ENCODE peak calls at places on chromosomes 6 and 20, in eight cellular contexts. One of them, this sample, is unnamed.

GRCh38 chr6:111129003-111129402 is 41.7 kb downstream of the SLC16A10 start:
- DNase-seq in EL: no peak
- DNase-seq in NCI-H510A: no peak
- DNase-seq in NCI-H187: no peak
- DNase-seq in omental fat pad: no peak
- DNase-seq in dorsolateral prefrontal cortex: no peak
- DNase-seq in iPS-NIHi11: no peak
- DNase-seq in RPMI8226: no peak
- DNase-seq in this sample: no peak

GRCh38 chr20:276620-277495 is 13.7 kb downstream of the C20orf96 start:
- DNase-seq in EL: no peak
- DNase-seq in NCI-H510A: no peak
- DNase-seq in NCI-H187: no peak
- DNase-seq in omental fat pad: no peak
- DNase-seq in dorsolateral prefrontal cortex: no peak
- DNase-seq in iPS-NIHi11: no peak
- DNase-seq in RPMI8226: no peak
- DNase-seq in this sample: no peak

GRCh38 chr6:170459451-170459850 is 93.7 kb downstream of the PSMB1 start:
- DNase-seq in EL: peak; percentile 75
- DNase-seq in NCI-H510A: no peak
- DNase-seq in NCI-H187: no peak
- DNase-seq in omental fat pad: no peak
- DNase-seq in dorsolateral prefrontal cortex: no peak
- DNase-seq in iPS-NIHi11: no peak
- DNase-seq in RPMI8226: peak; percentile 78
- DNase-seq in this sample: peak; percentile 74

GRCh38 chr6:104940238-104940880 is 16.5 kb upstream of the LIN28B start:
- DNase-seq in EL: no peak
- DNase-seq in NCI-H510A: no peak
- DNase-seq in NCI-H187: no peak
- DNase-seq in omental fat pad: no peak
- DNase-seq in dorsolateral prefrontal cortex: peak; percentile 54
- DNase-seq in iPS-NIHi11: peak; percentile 87
- DNase-seq in RPMI8226: no peak
- DNase-seq in this sample: no peak

GRCh38 chr6:90610671-90611542 is 24.0 kb upstream of the MAP3K7 start:
- DNase-seq in EL: peak; percentile 25
- DNase-seq in NCI-H510A: peak; percentile 33
- DNase-seq in NCI-H187: no peak
- DNase-seq in omental fat pad: no peak
- DNase-seq in dorsolateral prefrontal cortex: peak; percentile 57
- DNase-seq in iPS-NIHi11: peak; percentile 63
- DNase-seq in RPMI8226: no peak
- DNase-seq in this sample: no peak

GRCh38 chr6:29925341-29926080 is 16.8 kb upstream of the HLA-A start:
- DNase-seq in EL: no peak
- DNase-seq in NCI-H510A: no peak
- DNase-seq in NCI-H187: no peak
- DNase-seq in omental fat pad: no peak
- DNase-seq in dorsolateral prefrontal cortex: no peak
- DNase-seq in iPS-NIHi11: no peak
- DNase-seq in RPMI8226: no peak
- DNase-seq in this sample: peak; percentile 82

GRCh38 chr6:13268914-13269532 is 59.3 kb downstream of the TBC1D7 start:
- DNase-seq in EL: peak; percentile 68
- DNase-seq in NCI-H510A: no peak
- DNase-seq in NCI-H187: no peak
- DNase-seq in omental fat pad: no peak
- DNase-seq in dorsolateral prefrontal cortex: no peak
- DNase-seq in iPS-NIHi11: peak; percentile 36
- DNase-seq in RPMI8226: no peak
- DNase-seq in this sample: no peak

GRCh38 chr20:15597306-15597705 is 975.9 kb downstream of the KIF16B start:
- DNase-seq in EL: no peak
- DNase-seq in NCI-H510A: no peak
- DNase-seq in NCI-H187: no peak
- DNase-seq in omental fat pad: no peak
- DNase-seq in dorsolateral prefrontal cortex: no peak
- DNase-seq in iPS-NIHi11: no peak
- DNase-seq in RPMI8226: no peak
- DNase-seq in this sample: no peak

GRCh38 chr6:110554966-110555460 is 78.6 kb upstream of the SLC22A16 start:
- DNase-seq in EL: no peak
- DNase-seq in NCI-H510A: no peak
- DNase-seq in NCI-H187: no peak
- DNase-seq in omental fat pad: no peak
- DNase-seq in dorsolateral prefrontal cortex: peak; percentile 85
- DNase-seq in iPS-NIHi11: no peak
- DNase-seq in RPMI8226: no peak
- DNase-seq in this sample: no peak

GRCh38 chr20:400451-401275 is 7.4 kb upstream of the RBCK1 start:
- DNase-seq in EL: no peak
- DNase-seq in NCI-H510A: no peak
- DNase-seq in NCI-H187: no peak
- DNase-seq in omental fat pad: no peak
- DNase-seq in dorsolateral prefrontal cortex: no peak
- DNase-seq in iPS-NIHi11: peak; percentile 55
- DNase-seq in RPMI8226: no peak
- DNase-seq in this sample: no peak

GRCh38 chr6:151044465-151045441 is 179.3 kb downstream of the MTHFD1L start:
- DNase-seq in EL: peak; percentile 89
- DNase-seq in NCI-H510A: peak; percentile 28
- DNase-seq in NCI-H187: peak; percentile 76
- DNase-seq in omental fat pad: peak; percentile 48
- DNase-seq in dorsolateral prefrontal cortex: no peak
- DNase-seq in iPS-NIHi11: peak; percentile 45
- DNase-seq in RPMI8226: no peak
- DNase-seq in this sample: no peak

GRCh38 chr6:99252421-99252820 is 97.1 kb downstream of the FAXC start:
- DNase-seq in EL: no peak
- DNase-seq in NCI-H510A: no peak
- DNase-seq in NCI-H187: no peak
- DNase-seq in omental fat pad: no peak
- DNase-seq in dorsolateral prefrontal cortex: no peak
- DNase-seq in iPS-NIHi11: no peak
- DNase-seq in RPMI8226: no peak
- DNase-seq in this sample: no peak

GRCh38 chr6:11423667-11424066 is 113.9 kb upstream of the TMEM170B start:
- DNase-seq in EL: no peak
- DNase-seq in NCI-H510A: no peak
- DNase-seq in NCI-H187: no peak
- DNase-seq in omental fat pad: no peak
- DNase-seq in dorsolateral prefrontal cortex: no peak
- DNase-seq in iPS-NIHi11: no peak
- DNase-seq in RPMI8226: no peak
- DNase-seq in this sample: no peak

GRCh38 chr20:38229376-38230252 is 30.9 kb downstream of the KIAA1755 start:
- DNase-seq in EL: peak; percentile 49
- DNase-seq in NCI-H510A: no peak
- DNase-seq in NCI-H187: no peak
- DNase-seq in omental fat pad: no peak
- DNase-seq in dorsolateral prefrontal cortex: no peak
- DNase-seq in iPS-NIHi11: peak; percentile 66
- DNase-seq in RPMI8226: no peak
- DNase-seq in this sample: no peak

GRCh38 chr6:20773822-20774221 is 239.6 kb downstream of the CDKAL1 start:
- DNase-seq in EL: no peak
- DNase-seq in NCI-H510A: no peak
- DNase-seq in NCI-H187: no peak
- DNase-seq in omental fat pad: no peak
- DNase-seq in dorsolateral prefrontal cortex: no peak
- DNase-seq in iPS-NIHi11: no peak
- DNase-seq in RPMI8226: no peak
- DNase-seq in this sample: no peak

GRCh38 chr6:132133734-132134490 is 182.7 kb upstream of the CCN2 start:
- DNase-seq in EL: peak; percentile 22
- DNase-seq in NCI-H510A: no peak
- DNase-seq in NCI-H187: no peak
- DNase-seq in omental fat pad: no peak
- DNase-seq in dorsolateral prefrontal cortex: no peak
- DNase-seq in iPS-NIHi11: no peak
- DNase-seq in RPMI8226: no peak
- DNase-seq in this sample: no peak

GRCh38 chr20:11270566-11270965 is 596.8 kb upstream of the JAG1 start:
- DNase-seq in EL: no peak
- DNase-seq in NCI-H510A: no peak
- DNase-seq in NCI-H187: no peak
- DNase-seq in omental fat pad: no peak
- DNase-seq in dorsolateral prefrontal cortex: no peak
- DNase-seq in iPS-NIHi11: peak; percentile 22
- DNase-seq in RPMI8226: no peak
- DNase-seq in this sample: no peak

GRCh38 chr20:47493175-47493953 is 8.3 kb upstream of the NCOA3 start:
- DNase-seq in EL: peak; percentile 74
- DNase-seq in NCI-H510A: peak; percentile 5
- DNase-seq in NCI-H187: no peak
- DNase-seq in omental fat pad: peak; percentile 82
- DNase-seq in dorsolateral prefrontal cortex: peak; percentile 54
- DNase-seq in iPS-NIHi11: peak; percentile 47
- DNase-seq in RPMI8226: peak; percentile 91
- DNase-seq in this sample: peak; percentile 32

GRCh38 chr6:160041608-160042007 is 72.7 kb downstream of the IGF2R start:
- DNase-seq in EL: peak; percentile 72
- DNase-seq in NCI-H510A: no peak
- DNase-seq in NCI-H187: no peak
- DNase-seq in omental fat pad: no peak
- DNase-seq in dorsolateral prefrontal cortex: peak; percentile 63
- DNase-seq in iPS-NIHi11: no peak
- DNase-seq in RPMI8226: peak; percentile 77
- DNase-seq in this sample: no peak

GRCh38 chr6:24432611-24433010 is 29.9 kb downstream of the MRS2 start:
- DNase-seq in EL: no peak
- DNase-seq in NCI-H510A: no peak
- DNase-seq in NCI-H187: no peak
- DNase-seq in omental fat pad: no peak
- DNase-seq in dorsolateral prefrontal cortex: peak; percentile 57
- DNase-seq in iPS-NIHi11: no peak
- DNase-seq in RPMI8226: no peak
- DNase-seq in this sample: no peak

GRCh38 chr20:839015-839414 is 5.5 kb downstream of the FAM110A start:
- DNase-seq in EL: no peak
- DNase-seq in NCI-H510A: no peak
- DNase-seq in NCI-H187: no peak
- DNase-seq in omental fat pad: no peak
- DNase-seq in dorsolateral prefrontal cortex: no peak
- DNase-seq in iPS-NIHi11: no peak
- DNase-seq in RPMI8226: no peak
- DNase-seq in this sample: no peak

GRCh38 chr20:64056889-64057627 is 5.9 kb upstream of the TCEA2 start:
- DNase-seq in EL: no peak
- DNase-seq in NCI-H510A: no peak
- DNase-seq in NCI-H187: no peak
- DNase-seq in omental fat pad: no peak
- DNase-seq in dorsolateral prefrontal cortex: no peak
- DNase-seq in iPS-NIHi11: no peak
- DNase-seq in RPMI8226: peak; percentile 48
- DNase-seq in this sample: no peak

GRCh38 chr6:63476302-63476701 is 96.0 kb upstream of the LOC128125822 start:
- DNase-seq in EL: no peak
- DNase-seq in NCI-H510A: no peak
- DNase-seq in NCI-H187: no peak
- DNase-seq in omental fat pad: no peak
- DNase-seq in dorsolateral prefrontal cortex: no peak
- DNase-seq in iPS-NIHi11: no peak
- DNase-seq in RPMI8226: no peak
- DNase-seq in this sample: no peak

GRCh38 chr6:11207199-11207968 is 25.1 kb downstream of the NEDD9 start:
- DNase-seq in EL: peak; percentile 97
- DNase-seq in NCI-H510A: no peak
- DNase-seq in NCI-H187: no peak
- DNase-seq in omental fat pad: peak; percentile 66
- DNase-seq in dorsolateral prefrontal cortex: no peak
- DNase-seq in iPS-NIHi11: no peak
- DNase-seq in RPMI8226: no peak
- DNase-seq in this sample: peak; percentile 62

GRCh38 chr6:141077355-141078333 is 1055.1 kb upstream of the GJE1 start:
- DNase-seq in EL: peak; percentile 10
- DNase-seq in NCI-H510A: no peak
- DNase-seq in NCI-H187: no peak
- DNase-seq in omental fat pad: no peak
- DNase-seq in dorsolateral prefrontal cortex: no peak
- DNase-seq in iPS-NIHi11: peak; percentile 54
- DNase-seq in RPMI8226: peak; percentile 52
- DNase-seq in this sample: peak; percentile 11

GRCh38 chr6:401239-401993 is 9.9 kb downstream of the IRF4 start:
- DNase-seq in EL: no peak
- DNase-seq in NCI-H510A: no peak
- DNase-seq in NCI-H187: no peak
- DNase-seq in omental fat pad: no peak
- DNase-seq in dorsolateral prefrontal cortex: no peak
- DNase-seq in iPS-NIHi11: no peak
- DNase-seq in RPMI8226: no peak
- DNase-seq in this sample: no peak

GRCh38 chr20:25336561-25337422 is 53.8 kb downstream of the ABHD12 start:
- DNase-seq in EL: no peak
- DNase-seq in NCI-H510A: no peak
- DNase-seq in NCI-H187: no peak
- DNase-seq in omental fat pad: no peak
- DNase-seq in dorsolateral prefrontal cortex: no peak
- DNase-seq in iPS-NIHi11: no peak
- DNase-seq in RPMI8226: no peak
- DNase-seq in this sample: no peak

GRCh38 chr6:36840471-36841461 is 1.5 kb upstream of the CPNE5 start:
- DNase-seq in EL: no peak
- DNase-seq in NCI-H510A: no peak
- DNase-seq in NCI-H187: no peak
- DNase-seq in omental fat pad: no peak
- DNase-seq in dorsolateral prefrontal cortex: peak; percentile 79
- DNase-seq in iPS-NIHi11: peak; percentile 34
- DNase-seq in RPMI8226: no peak
- DNase-seq in this sample: no peak

GRCh38 chr6:21914121-21914973 is 320.8 kb downstream of the SOX4 start:
- DNase-seq in EL: peak; percentile 15
- DNase-seq in NCI-H510A: peak; percentile 44
- DNase-seq in NCI-H187: no peak
- DNase-seq in omental fat pad: peak; percentile 85
- DNase-seq in dorsolateral prefrontal cortex: no peak
- DNase-seq in iPS-NIHi11: no peak
- DNase-seq in RPMI8226: peak; percentile 60
- DNase-seq in this sample: no peak

GRCh38 chr6:150212745-150213144 is 69.9 kb downstream of the PPP1R14C start:
- DNase-seq in EL: no peak
- DNase-seq in NCI-H510A: no peak
- DNase-seq in NCI-H187: no peak
- DNase-seq in omental fat pad: no peak
- DNase-seq in dorsolateral prefrontal cortex: no peak
- DNase-seq in iPS-NIHi11: no peak
- DNase-seq in RPMI8226: peak; percentile 29
- DNase-seq in this sample: no peak

This sample was measured in RKO.